ENCODE peak calls at places on chromosome 13, in six cellular contexts. L is AG09309; B is gastrocnemius medialis; E is CD8-positive, alpha-beta T cell; O is coronary artery; C is SK-N-SH. Z is an unnamed sample.
A peak's percentile ranks its signal among the peaks of the same experiment; 100 is the strongest.

GRCh38 chr13:91409661-91410060 is 11.2 kb downstream of the GPC5 start:
- DNase-seq in L (no peak), B (no peak), E (no peak), O (no peak), C (no peak), Z (no peak)

GRCh38 chr13:80157261-80157942 is 183.5 kb downstream of the SPRY2 start:
- DNase-seq in L (no peak), B (no peak), E (no peak), O (no peak), C (no peak), Z (no peak)

GRCh38 chr13:77507931-77508776 is 27.4 kb upstream of the SCEL start:
- DNase-seq in L (peak; percentile 10), B (no peak), E (no peak), O (no peak), C (no peak), Z (peak; percentile 78)

GRCh38 chr13:99977334-99977911 is 4.2 kb upstream of the ZIC2 start:
- DNase-seq in L (no peak), B (no peak), E (no peak), O (no peak), C (peak; percentile 11), Z (no peak)

GRCh38 chr13:51681037-51681678 is 96.9 kb downstream of the WDFY2 start:
- DNase-seq in L (peak; percentile 53), B (no peak), E (no peak), O (no peak), C (no peak), Z (no peak)

GRCh38 chr13:20585371-20585770 is 18.4 kb downstream of the IFT88 start:
- DNase-seq in L (no peak), B (no peak), E (no peak), O (no peak), C (no peak), Z (no peak)

GRCh38 chr13:94464771-94465170 is 14.7 kb downstream of the DCT start:
- DNase-seq in L (no peak), B (no peak), E (no peak), O (no peak), C (no peak), Z (no peak)

GRCh38 chr13:33520480-33520839 is 234.9 kb upstream of the STARD13 start:
- DNase-seq in L (no peak), B (no peak), E (no peak), O (no peak), C (no peak), Z (no peak)

GRCh38 chr13:112743451-112744305 is 53.8 kb downstream of the ATP11A start:
- DNase-seq in L (no peak), B (no peak), E (no peak), O (no peak), C (no peak), Z (no peak)

DNA sequence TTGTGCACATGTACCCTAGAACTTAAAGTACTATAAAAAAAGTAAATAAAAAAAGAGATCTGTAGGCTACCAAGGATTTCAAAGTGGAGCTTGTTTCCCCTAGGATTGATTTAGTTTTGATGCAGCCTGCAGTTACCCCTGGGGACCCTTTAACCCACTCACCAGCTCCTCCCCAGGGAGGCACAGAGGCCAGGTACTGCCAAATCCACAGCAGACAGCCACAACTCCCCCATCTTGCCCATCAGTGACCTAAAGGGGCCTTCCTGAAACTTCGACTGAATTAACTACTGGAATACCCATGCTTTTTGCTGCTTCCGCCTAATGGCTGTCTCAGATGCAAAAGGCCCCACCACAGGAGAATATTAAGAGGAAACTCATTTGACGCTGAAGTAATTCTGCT is 95.1 kb downstream of the FOXO1 start:
- DNase-seq in L (no peak), B (no peak), E (no peak), O (no peak), C (no peak), Z (no peak)
- H3K4me3 ChIP-seq in L (no peak overlapping the region), B (no peak overlapping the region), E (no peak overlapping the region), O (no peak overlapping the region), C (no peak overlapping the region), Z (no peak overlapping the region)

GRCh38 chr13:46751811-46752635 is 44.9 kb downstream of the ESD start:
- DNase-seq in L (peak; percentile 11), B (no peak), E (peak; percentile 70), O (no peak), C (no peak), Z (no peak)
- TF ChIP-seq CTCF in L (no peak), B (no peak), E (no peak), O (no peak), C (no peak), Z (no peak)

GRCh38 chr13:93243375-93244063 is 16.9 kb downstream of the GPC6 start:
- DNase-seq in L (no peak), B (no peak), E (no peak), O (no peak), C (no peak), Z (no peak)
- H3K4me3 ChIP-seq in L (no peak overlapping the region), B (no peak overlapping the region), E (no peak overlapping the region), O (peak overlapping the region; percentile 65), C (no peak overlapping the region), Z (no peak overlapping the region)

GRCh38 chr13:105139380-105140285 is 1395.8 kb downstream of the EFNB2 start:
- DNase-seq in L (no peak), B (no peak), E (peak; percentile 81), O (no peak), C (no peak), Z (no peak)
- TF ChIP-seq CTCF in L (peak; percentile 12), B (no peak), E (no peak), O (peak; percentile 17), C (no peak), Z (no peak)

GRCh38 chr13:44298314-44298713 is 75.3 kb upstream of the SERP2 start:
- DNase-seq in L (no peak), B (no peak), E (no peak), O (no peak), C (no peak), Z (no peak)
- H3K4me3 ChIP-seq in L (no peak overlapping the region), B (no peak overlapping the region), E (no peak overlapping the region), O (no peak overlapping the region), C (no peak overlapping the region), Z (no peak overlapping the region)

GRCh38 chr13:97653741-97654140 is 219.8 kb downstream of the RAP2A start:
- DNase-seq in L (peak; percentile 4), B (no peak), E (no peak), O (no peak), C (no peak), Z (no peak)

GRCh38 chr13:97658556-97658955 is 224.6 kb downstream of the RAP2A start:
- DNase-seq in L (no peak), B (no peak), E (no peak), O (no peak), C (no peak), Z (no peak)

GRCh38 chr13:97660488-97661086 is 226.6 kb downstream of the RAP2A start:
- DNase-seq in L (no peak), B (no peak), E (no peak), O (no peak), C (no peak), Z (no peak)

DNA sequence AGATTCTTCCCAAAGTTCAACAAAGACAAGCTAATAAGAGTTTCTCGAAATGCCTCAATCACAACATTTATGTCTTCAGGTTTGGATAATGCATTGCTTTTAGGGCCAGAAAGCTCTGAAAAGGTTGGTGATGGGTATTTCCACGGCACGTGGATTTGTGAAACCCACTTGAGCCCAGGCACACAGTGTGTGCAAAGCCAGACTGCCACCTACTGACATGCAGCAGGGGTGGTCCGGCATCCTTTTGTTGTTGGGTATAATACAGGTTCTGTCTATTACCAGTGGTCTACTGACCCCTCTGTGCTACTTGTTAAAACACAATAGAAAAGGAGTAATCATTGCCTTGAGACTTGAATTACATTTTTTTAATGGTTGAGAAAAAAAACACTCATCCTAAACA is 225.6 kb downstream of the RAP2A start:
- DNase-seq in L (no peak), B (no peak), E (no peak), O (no peak), C (peak; percentile 46), Z (no peak)
- TF ChIP-seq CTCF in L (peak; percentile 32), B (peak; percentile 39), E (no peak), O (no peak), C (peak; percentile 42), Z (peak; percentile 36)

GRCh38 chr13:106176103-106176502 is 359.4 kb downstream of the EFNB2 start:
- DNase-seq in L (peak; percentile 46), B (no peak), E (no peak), O (no peak), C (no peak), Z (no peak)
- H3K4me3 ChIP-seq in L (no peak overlapping the region), B (no peak overlapping the region), E (no peak overlapping the region), O (no peak overlapping the region), C (no peak overlapping the region), Z (no peak overlapping the region)

GRCh38 chr13:28137556-28137955 is 789 bp upstream of the PAN3 start:
- DNase-seq in L (no peak), B (no peak), E (no peak), O (no peak), C (no peak), Z (no peak)

GRCh38 chr13:28138756-28139470 is 568 bp downstream of the PAN3 start:
- DNase-seq in L (peak; percentile 79), B (peak; percentile 69), E (peak; percentile 88), O (peak; percentile 89), C (peak; percentile 85), Z (no peak)

GRCh38 chr13:28136916-28137315 is 1.4 kb upstream of the PAN3 start:
- DNase-seq in L (no peak), B (no peak), E (no peak), O (no peak), C (no peak), Z (no peak)

GRCh38 chr13:28140433-28141125 is 2.2 kb downstream of the PAN3 start:
- DNase-seq in L (no peak), B (no peak), E (no peak), O (no peak), C (no peak), Z (no peak)

DNA sequence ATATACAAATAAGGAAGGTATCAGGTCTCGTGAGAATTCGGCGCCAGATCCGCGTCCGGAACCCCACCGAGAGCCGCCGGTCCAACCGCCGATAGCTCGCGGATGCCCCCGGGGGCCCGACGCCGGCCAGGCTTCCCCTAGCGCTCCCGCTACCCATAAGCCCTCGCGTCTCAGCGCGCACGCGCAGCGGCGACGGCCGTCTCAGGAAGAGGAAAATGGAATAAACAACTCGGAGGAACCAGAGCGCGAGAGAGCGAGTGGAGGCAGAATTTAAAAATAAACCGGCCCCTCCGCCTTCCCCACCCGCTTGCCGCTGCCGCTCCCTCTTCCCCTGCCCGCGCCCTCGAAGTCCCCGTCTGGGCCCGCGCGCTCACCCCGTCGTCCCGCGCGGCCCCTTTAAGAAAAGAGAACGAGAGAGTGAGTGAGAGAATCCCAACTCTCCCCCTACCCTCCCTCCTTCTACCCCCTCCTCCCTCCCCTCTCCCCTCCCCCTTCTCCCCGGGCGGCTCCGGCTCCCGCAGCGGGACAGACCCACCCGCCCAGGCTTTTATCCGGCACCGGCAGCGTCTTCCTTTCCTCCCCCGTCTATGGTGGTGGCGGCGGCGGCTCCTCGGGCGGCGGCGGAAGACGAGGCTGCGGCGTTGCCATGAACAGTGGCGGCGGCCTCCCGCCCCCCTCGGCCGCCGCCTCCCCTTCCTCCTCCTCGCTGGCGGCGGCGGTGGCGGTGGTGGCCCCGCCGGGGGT is at the start of gene PAN3:
- DNase-seq in L (peak; percentile 52), B (peak; percentile 77), E (peak; percentile 95), O (peak; percentile 89), C (peak; percentile 91), Z (peak; percentile 54)
- TF ChIP-seq CTCF in L (no peak), B (no peak), E (no peak), O (no peak), C (peak; percentile 24), Z (no peak)

GRCh38 chr13:42379241-42379640 is 107.3 kb downstream of the AKAP11 start:
- DNase-seq in L (no peak), B (no peak), E (no peak), O (no peak), C (no peak), Z (no peak)
- H3K4me3 ChIP-seq in L (no peak overlapping the region), B (no peak overlapping the region), E (no peak overlapping the region), O (no peak overlapping the region), C (no peak overlapping the region), Z (no peak overlapping the region)

Z was measured in kidney epithelial cell.